ENCODE peak calls at places on chromosomes 16 and 17, in nine cellular contexts. I is CD4-positive, CD25-positive, alpha-beta regulatory T cell; T is stimulated activated naive CD8-positive, alpha-beta T cell treated with anti-CD3 and anti-CD28 coated beads, Interleukin-15, amount 100 ng/mL, for 72 hours; C is stimulated activated CD4-positive, alpha-beta T cell treated with anti-CD3 and anti-CD28 coated beads, Interleukin-2, amount 100 ng/mL, for 24 hours; J is adipocyte; F is small intestine; Z is activated CD4-positive, alpha-beta memory T cell treated with anti-CD3 and anti-CD28 coated beads, Interleukin-2, amount 10 ng/mL, durations not matched to agents 7 days and 5 days; K is psoas muscle; S is stimulated activated naive CD4-positive, alpha-beta T cell. B is an unnamed sample.

GRCh38 chr16:57503366-57503765 is 17.1 kb upstream of the DOK4 start:
- DNase-seq in I (no peak), T (no peak), C (no peak), J (no peak), F (no peak), Z (no peak), K (no peak), S (no peak), B (no peak)

GRCh38 chr17:51540151-51540550 is 279.8 kb downstream of the UTP18 start:
- DNase-seq in I (no peak), T (no peak), C (no peak), J (no peak), F (no peak), Z (no peak), K (no peak), S (peak; percentile 0), B (no peak)

GRCh38 chr16:6803171-6803570 is 529.5 kb upstream of the RBFOX1 start:
- DNase-seq in I (no peak), T (no peak), C (no peak), J (no peak), F (no peak), Z (no peak), K (no peak), S (no peak), B (no peak)

GRCh38 chr17:59423137-59423703 is 91.8 kb downstream of the YPEL2 start:
- DNase-seq in I (no peak), T (no peak), C (no peak), J (peak; percentile 55), F (peak; percentile 64), Z (no peak), K (peak; percentile 73), S (no peak), B (no peak)

GRCh38 chr16:8564934-8565345 is 25.4 kb downstream of the TMEM114 start:
- DNase-seq in I (no peak), T (no peak), C (no peak), J (no peak), F (no peak), Z (no peak), K (no peak), S (no peak), B (no peak)

GRCh38 chr17:31537558-31537957 is 146.1 kb downstream of the RAB11FIP4 start:
- DNase-seq in I (no peak), T (no peak), C (no peak), J (no peak), F (no peak), Z (no peak), K (no peak), S (no peak), B (no peak)

GRCh38 chr17:30570191-30570590 is 93.0 kb downstream of the GOSR1 start:
- DNase-seq in I (no peak), T (no peak), C (no peak), J (peak; percentile 6), F (no peak), Z (no peak), K (no peak), S (no peak), B (no peak)

GRCh38 chr17:82465023-82465603 is 6.6 kb downstream of the NARF start:
- DNase-seq in I (no peak), T (no peak), C (no peak), J (no peak), F (no peak), Z (no peak), K (no peak), S (no peak), B (no peak)

GRCh38 chr16:70579648-70580630 is 56.3 kb downstream of the SF3B3 start:
- DNase-seq in I (no peak), T (no peak), C (no peak), J (no peak), F (peak; percentile 61), Z (no peak), K (peak; percentile 41), S (no peak), B (no peak)

GRCh38 chr17:73497721-73498120 is 146.5 kb downstream of the SDK2 start:
- DNase-seq in I (no peak), T (no peak), C (no peak), J (no peak), F (no peak), Z (no peak), K (no peak), S (no peak), B (no peak)

B was measured in amygdala.